ENCODE peak calls at places on chromosomes 5 and 9, in nine cellular contexts. One of them, this sample, is unnamed.

GRCh38 chr5:168375214-168375613 is 83.8 kb downstream of the WWC1 start:
- DNase-seq in EL: no peak
- DNase-seq in IMR-90: no peak
- DNase-seq in heart right ventricle: no peak
- DNase-seq in C1 segment of cervical spinal cord: no peak
- DNase-seq in ovary: no peak
- DNase-seq in neural crest cell: no peak
- DNase-seq in psoas muscle: no peak
- DNase-seq in HS-27A: no peak
- DNase-seq in this sample: no peak

GRCh38 chr5:32777733-32778132 is 66.6 kb downstream of the NPR3 start:
- DNase-seq in EL: no peak
- DNase-seq in ovary: no peak
- DNase-seq in IMR-90: no peak
- DNase-seq in neural crest cell: no peak
- DNase-seq in HS-27A: no peak
- DNase-seq in heart right ventricle: no peak
- DNase-seq in C1 segment of cervical spinal cord: no peak
- DNase-seq in psoas muscle: no peak
- DNase-seq in this sample: no peak

GRCh38 chr9:118896356-118897000 is 472.8 kb downstream of the BRINP1 start:
- DNase-seq in EL: peak; percentile 1
- DNase-seq in C1 segment of cervical spinal cord: no peak
- DNase-seq in HS-27A: no peak
- DNase-seq in IMR-90: no peak
- DNase-seq in ovary: no peak
- DNase-seq in psoas muscle: no peak
- DNase-seq in heart right ventricle: no peak
- DNase-seq in neural crest cell: no peak
- DNase-seq in this sample: no peak

GRCh38 chr5:1060535-1060981 is 51.3 kb downstream of the SLC12A7 start:
- DNase-seq in IMR-90: no peak
- DNase-seq in neural crest cell: no peak
- DNase-seq in psoas muscle: peak; percentile 10
- DNase-seq in EL: no peak
- DNase-seq in C1 segment of cervical spinal cord: no peak
- DNase-seq in ovary: no peak
- DNase-seq in heart right ventricle: no peak
- DNase-seq in HS-27A: no peak
- DNase-seq in this sample: no peak

GRCh38 chr5:146137967-146138403 is 32.6 kb upstream of the PLAC8L1 start:
- DNase-seq in HS-27A: no peak
- DNase-seq in C1 segment of cervical spinal cord: no peak
- DNase-seq in heart right ventricle: no peak
- DNase-seq in EL: no peak
- DNase-seq in psoas muscle: no peak
- DNase-seq in IMR-90: peak; percentile 68
- DNase-seq in neural crest cell: no peak
- DNase-seq in ovary: no peak
- DNase-seq in this sample: no peak

GRCh38 chr5:14741721-14742426 is 77.4 kb downstream of the OTULIN start:
- DNase-seq in EL: no peak
- DNase-seq in neural crest cell: no peak
- DNase-seq in ovary: no peak
- DNase-seq in C1 segment of cervical spinal cord: no peak
- DNase-seq in heart right ventricle: no peak
- DNase-seq in psoas muscle: no peak
- DNase-seq in IMR-90: no peak
- DNase-seq in HS-27A: no peak
- DNase-seq in this sample: no peak

GRCh38 chr9:32554107-32554506 is 1.7 kb upstream of the TOPORS start:
- DNase-seq in neural crest cell: no peak
- DNase-seq in IMR-90: peak; percentile 29
- DNase-seq in psoas muscle: no peak
- DNase-seq in C1 segment of cervical spinal cord: no peak
- DNase-seq in EL: peak; percentile 5
- DNase-seq in heart right ventricle: no peak
- DNase-seq in ovary: no peak
- DNase-seq in HS-27A: no peak
- DNase-seq in this sample: no peak

GRCh38 chr9:83444110-83444509 is 94.1 kb downstream of the FRMD3 start:
- DNase-seq in IMR-90: no peak
- DNase-seq in ovary: no peak
- DNase-seq in EL: peak; percentile 14
- DNase-seq in C1 segment of cervical spinal cord: no peak
- DNase-seq in psoas muscle: peak; percentile 27
- DNase-seq in neural crest cell: no peak
- DNase-seq in heart right ventricle: peak; percentile 67
- DNase-seq in HS-27A: no peak
- DNase-seq in this sample: peak; percentile 70

This sample was measured in adrenal gland.